ENCODE peak calls at places on chromosome 17, in four cellular contexts. K is RWPE1, W is fibroblast of pulmonary artery, D is fibroblast of villous mesenchyme. G is an unnamed sample.
A peak's percentile ranks its signal among the peaks of the same experiment; 100 is the strongest.

GRCh38 chr17:17493986-17494466 is 2.2 kb downstream of the RASD1 start:
- DNase-seq in D (no peak), K (no peak), W (no peak), G (no peak)

GRCh38 chr17:55144518-55144917 is 120.2 kb upstream of the HLF start:
- DNase-seq in D (no peak), W (no peak), K (no peak), G (no peak)

GRCh38 chr17:8628609-8629169 is 1.8 kb downstream of the MYH10 start:
- DNase-seq in K (no peak), D (no peak), W (peak; percentile 20), G (no peak)

GRCh38 chr17:72151565-72152391 is 31.0 kb downstream of the SOX9 start:
- DNase-seq in K (peak; percentile 54), W (peak; percentile 76), D (peak; percentile 38), G (peak; percentile 87)

GRCh38 chr17:40775945-40776344 is 3.9 kb upstream of the KRT26 start:
- DNase-seq in W (no peak), K (no peak), D (no peak), G (no peak)

GRCh38 chr17:31525801-31526549 is 134.5 kb downstream of the RAB11FIP4 start:
- DNase-seq in D (no peak), K (no peak), W (no peak), G (no peak)

GRCh38 chr17:27873746-27874145 is 19.4 kb downstream of the LYRM9 start:
- DNase-seq in W (peak; percentile 52), K (peak; percentile 13), D (peak; percentile 35), G (no peak)

GRCh38 chr17:4987767-4988083 is 250 bp upstream of the CAMTA2 start:
- DNase-seq in D (peak; percentile 34), K (no peak), W (no peak), G (no peak)

GRCh38 chr17:79405823-79406222 is 205.0 kb downstream of the RBFOX3 start:
- DNase-seq in W (no peak), D (no peak), K (no peak), G (no peak)

GRCh38 chr17:64264891-64265290 is 1.8 kb upstream of the TEX2 start:
- DNase-seq in W (no peak), K (no peak), D (no peak), G (no peak)

GRCh38 chr17:7864995-7865650 is 7.3 kb downstream of the CYB5D1 start:
- DNase-seq in W (no peak), K (no peak), D (no peak), G (no peak)

GRCh38 chr17:57085448-57086068 is 512 bp downstream of the AKAP1 start:
- DNase-seq in D (peak; percentile 31), K (peak; percentile 56), W (peak; percentile 21), G (peak; percentile 67)

GRCh38 chr17:80118601-80119270 is 17.4 kb downstream of the GAA start:
- DNase-seq in W (no peak), D (no peak), K (no peak), G (no peak)

G was measured in HTR-8/SVneo.